ENCODE peak calls at places on chromosomes 1 and 21, in seven cellular contexts. One of them, this sample, is unnamed.

GRCh38 chr1:112961072-112961471 is 5.1 kb upstream of the SLC16A1 start:
- DNase-seq in IMR-90: no peak
- DNase-seq in mesendoderm: no peak
- DNase-seq in neuronal stem cell: no peak
- DNase-seq in H9: no peak
- DNase-seq in mesenchymal stem cell: no peak
- DNase-seq in H1: no peak
- DNase-seq in this sample: no peak

GRCh38 chr1:223667484-223668182 is 2.1 kb upstream of the CAPN8 start:
- DNase-seq in mesenchymal stem cell: peak
- DNase-seq in H1: no peak
- DNase-seq in H9: no peak
- DNase-seq in neuronal stem cell: no peak
- DNase-seq in mesendoderm: no peak
- DNase-seq in IMR-90: no peak
- DNase-seq in this sample: peak

GRCh38 chr1:210499956-210500355 is 171.3 kb downstream of the HHAT start:
- DNase-seq in H9: no peak
- DNase-seq in mesendoderm: no peak
- DNase-seq in H1: no peak
- DNase-seq in mesenchymal stem cell: no peak
- DNase-seq in neuronal stem cell: no peak
- DNase-seq in IMR-90: peak
- DNase-seq in this sample: no peak

GRCh38 chr1:36401602-36402517 is 4.2 kb upstream of the LSM10 start:
- DNase-seq in H9: no peak
- DNase-seq in IMR-90: no peak
- DNase-seq in H1: peak
- DNase-seq in neuronal stem cell: no peak
- DNase-seq in mesenchymal stem cell: no peak
- DNase-seq in mesendoderm: no peak
- DNase-seq in this sample: no peak

GRCh38 chr1:94801919-94802546 is 18.1 kb upstream of the SLC44A3 start:
- DNase-seq in mesendoderm: peak
- DNase-seq in H9: peak
- DNase-seq in H1: no peak
- DNase-seq in neuronal stem cell: peak
- DNase-seq in mesenchymal stem cell: peak
- DNase-seq in IMR-90: peak
- DNase-seq in this sample: peak

GRCh38 chr21:21612446-21612845 is 614.2 kb downstream of the NCAM2 start:
- DNase-seq in neuronal stem cell: peak
- DNase-seq in IMR-90: peak
- DNase-seq in H9: peak
- DNase-seq in mesenchymal stem cell: peak
- DNase-seq in H1: no peak
- DNase-seq in mesendoderm: peak
- DNase-seq in this sample: peak

GRCh38 chr1:42674214-42674613 is 8.0 kb upstream of the YBX1 start:
- DNase-seq in mesenchymal stem cell: no peak
- DNase-seq in IMR-90: no peak
- DNase-seq in H1: no peak
- DNase-seq in H9: no peak
- DNase-seq in neuronal stem cell: no peak
- DNase-seq in mesendoderm: no peak
- DNase-seq in this sample: no peak

GRCh38 chr1:218521414-218522169 is 176.5 kb downstream of the TGFB2 start:
- DNase-seq in H1: peak
- DNase-seq in H9: peak
- DNase-seq in mesenchymal stem cell: no peak
- DNase-seq in IMR-90: peak
- DNase-seq in neuronal stem cell: no peak
- DNase-seq in mesendoderm: peak
- DNase-seq in this sample: peak

GRCh38 chr21:26801524-26801923 is 43.7 kb downstream of the ADAMTS1 start:
- DNase-seq in neuronal stem cell: no peak
- DNase-seq in H1: no peak
- DNase-seq in IMR-90: peak
- DNase-seq in mesenchymal stem cell: peak
- DNase-seq in H9: no peak
- DNase-seq in mesendoderm: no peak
- DNase-seq in this sample: peak

GRCh38 chr1:207316141-207316540 is 5.3 kb upstream of the CD55 start:
- DNase-seq in mesendoderm: peak
- DNase-seq in IMR-90: no peak
- DNase-seq in H9: no peak
- DNase-seq in neuronal stem cell: no peak
- DNase-seq in mesenchymal stem cell: no peak
- DNase-seq in H1: no peak
- DNase-seq in this sample: peak

GRCh38 chr1:244863491-244864252 is 671 bp downstream of the HNRNPU start:
- DNase-seq in H1: no peak
- DNase-seq in mesenchymal stem cell: no peak
- DNase-seq in neuronal stem cell: no peak
- DNase-seq in H9: no peak
- DNase-seq in IMR-90: no peak
- DNase-seq in mesendoderm: peak
- DNase-seq in this sample: peak

GRCh38 chr1:155978325-155978972 is at the start of gene ARHGEF2:
- DNase-seq in neuronal stem cell: peak
- DNase-seq in H9: peak
- DNase-seq in IMR-90: peak
- DNase-seq in H1: peak
- DNase-seq in mesendoderm: peak
- DNase-seq in mesenchymal stem cell: peak
- DNase-seq in this sample: peak

GRCh38 chr1:116808476-116809180 is 54.4 kb downstream of the CD2 start:
- DNase-seq in IMR-90: no peak
- DNase-seq in mesenchymal stem cell: no peak
- DNase-seq in H9: no peak
- DNase-seq in H1: no peak
- DNase-seq in mesendoderm: no peak
- DNase-seq in neuronal stem cell: no peak
- DNase-seq in this sample: no peak

GRCh38 chr1:164950453-164951052 is 391.6 kb downstream of the PBX1 start:
- DNase-seq in neuronal stem cell: no peak
- DNase-seq in mesendoderm: no peak
- DNase-seq in mesenchymal stem cell: no peak
- DNase-seq in IMR-90: no peak
- DNase-seq in H9: no peak
- DNase-seq in H1: no peak
- DNase-seq in this sample: no peak

GRCh38 chr1:214515544-214516433 is 35.6 kb downstream of the PTPN14 start:
- DNase-seq in H1: no peak
- DNase-seq in IMR-90: no peak
- DNase-seq in neuronal stem cell: no peak
- DNase-seq in H9: no peak
- DNase-seq in mesendoderm: no peak
- DNase-seq in mesenchymal stem cell: no peak
- DNase-seq in this sample: no peak

GRCh38 chr1:160739098-160739511 is at the start of gene SLAMF7:
- DNase-seq in mesendoderm: no peak
- DNase-seq in IMR-90: no peak
- DNase-seq in mesenchymal stem cell: no peak
- DNase-seq in H9: no peak
- DNase-seq in H1: no peak
- DNase-seq in neuronal stem cell: no peak
- DNase-seq in this sample: no peak

GRCh38 chr1:155983191-155984023 is 5.1 kb upstream of the ARHGEF2 start:
- DNase-seq in neuronal stem cell: no peak
- DNase-seq in IMR-90: peak
- DNase-seq in H1: peak
- DNase-seq in H9: peak
- DNase-seq in mesenchymal stem cell: peak
- DNase-seq in mesendoderm: peak
- DNase-seq in this sample: no peak

GRCh38 chr1:192949783-192950182 is 109.4 kb downstream of the UCHL5 start:
- DNase-seq in H1: no peak
- DNase-seq in H9: no peak
- DNase-seq in mesenchymal stem cell: no peak
- DNase-seq in neuronal stem cell: no peak
- DNase-seq in mesendoderm: peak
- DNase-seq in IMR-90: no peak
- DNase-seq in this sample: no peak

GRCh38 chr1:22829001-22829989 is 118.7 kb downstream of the EPHB2 start:
- DNase-seq in H9: no peak
- DNase-seq in IMR-90: peak
- DNase-seq in neuronal stem cell: no peak
- DNase-seq in H1: no peak
- DNase-seq in mesendoderm: peak
- DNase-seq in mesenchymal stem cell: peak
- DNase-seq in this sample: peak

GRCh38 chr1:165856606-165857005 is 29.2 kb downstream of the UCK2 start:
- DNase-seq in H1: no peak
- DNase-seq in IMR-90: no peak
- DNase-seq in mesendoderm: no peak
- DNase-seq in mesenchymal stem cell: no peak
- DNase-seq in H9: no peak
- DNase-seq in neuronal stem cell: no peak
- DNase-seq in this sample: no peak

GRCh38 chr1:156379420-156380165 is 10.6 kb downstream of the RHBG start:
- DNase-seq in H9: no peak
- DNase-seq in mesenchymal stem cell: peak
- DNase-seq in mesendoderm: peak
- DNase-seq in H1: no peak
- DNase-seq in IMR-90: peak
- DNase-seq in neuronal stem cell: no peak
- DNase-seq in this sample: no peak

GRCh38 chr1:233603366-233603927 is 10.5 kb upstream of the KCNK1 start:
- DNase-seq in H1: no peak
- DNase-seq in IMR-90: no peak
- DNase-seq in mesenchymal stem cell: no peak
- DNase-seq in neuronal stem cell: no peak
- DNase-seq in H9: no peak
- DNase-seq in mesendoderm: no peak
- DNase-seq in this sample: no peak
- H4K8ac ChIP-seq in H1: no peak
- H4K8ac ChIP-seq in IMR-90: no peak
- H4K8ac ChIP-seq in mesenchymal stem cell: no peak
- H4K8ac ChIP-seq in neuronal stem cell: no peak
- H4K8ac ChIP-seq in H9: no peak
- H4K8ac ChIP-seq in mesendoderm: no peak
- H4K8ac ChIP-seq in this sample: no peak

GRCh38 chr1:110123224-110123623 is 11.0 kb downstream of the UBL4B start:
- DNase-seq in mesendoderm: no peak
- DNase-seq in IMR-90: peak
- DNase-seq in mesenchymal stem cell: no peak
- DNase-seq in neuronal stem cell: no peak
- DNase-seq in H1: no peak
- DNase-seq in H9: no peak
- DNase-seq in this sample: no peak

GRCh38 chr1:110119843-110120242 is 7.6 kb downstream of the UBL4B start:
- DNase-seq in mesenchymal stem cell: no peak
- DNase-seq in neuronal stem cell: no peak
- DNase-seq in H1: no peak
- DNase-seq in IMR-90: no peak
- DNase-seq in H9: no peak
- DNase-seq in mesendoderm: no peak
- DNase-seq in this sample: no peak

GRCh38 chr1:110118636-110119396 is 6.6 kb downstream of the UBL4B start:
- DNase-seq in neuronal stem cell: no peak
- DNase-seq in mesendoderm: no peak
- DNase-seq in mesenchymal stem cell: no peak
- DNase-seq in H1: no peak
- DNase-seq in H9: no peak
- DNase-seq in IMR-90: peak
- DNase-seq in this sample: no peak

GRCh38 chr1:110125810-110126209 is 13.6 kb downstream of the UBL4B start:
- DNase-seq in mesenchymal stem cell: no peak
- DNase-seq in H9: no peak
- DNase-seq in mesendoderm: no peak
- DNase-seq in H1: no peak
- DNase-seq in neuronal stem cell: no peak
- DNase-seq in IMR-90: no peak
- DNase-seq in this sample: no peak

GRCh38 chr1:110120960-110121561 is 8.8 kb downstream of the UBL4B start:
- DNase-seq in H1: no peak
- DNase-seq in mesenchymal stem cell: no peak
- DNase-seq in H9: no peak
- DNase-seq in IMR-90: no peak
- DNase-seq in mesendoderm: no peak
- DNase-seq in neuronal stem cell: no peak
- DNase-seq in this sample: no peak
- H2BK120ac ChIP-seq in H1: no peak
- H2BK120ac ChIP-seq in mesenchymal stem cell: no peak
- H2BK120ac ChIP-seq in H9: no peak
- H2BK120ac ChIP-seq in IMR-90: no peak
- H2BK120ac ChIP-seq in mesendoderm: no peak
- H2BK120ac ChIP-seq in neuronal stem cell: no peak
- H2BK120ac ChIP-seq in this sample: no peak

DNA sequence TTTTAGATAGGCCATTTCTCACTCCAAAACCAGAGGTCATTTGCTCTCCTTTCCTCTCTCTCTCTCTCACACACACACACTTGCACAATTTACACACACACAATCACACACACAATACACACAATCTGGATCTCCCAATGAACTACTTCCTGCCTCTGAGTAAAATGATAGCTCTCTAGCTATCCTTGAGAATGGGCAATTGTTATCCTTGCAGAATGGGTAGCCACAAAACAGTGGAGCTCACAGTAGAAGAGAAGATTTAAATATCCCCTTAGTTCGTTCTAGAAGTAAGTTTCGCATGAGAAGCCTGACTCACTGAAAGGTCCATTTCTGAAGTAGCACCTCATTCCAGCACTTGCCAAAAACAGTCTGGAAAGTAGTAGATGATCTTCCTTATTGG is 17.6 kb downstream of the PALMD start:
- DNase-seq in mesendoderm: no peak
- DNase-seq in mesenchymal stem cell: no peak
- DNase-seq in IMR-90: no peak
- DNase-seq in neuronal stem cell: no peak
- DNase-seq in H9: no peak
- DNase-seq in H1: no peak
- DNase-seq in this sample: no peak
- H3K27ac ChIP-seq in mesendoderm: no peak
- H3K27ac ChIP-seq in mesenchymal stem cell: no peak
- H3K27ac ChIP-seq in IMR-90: no peak
- H3K27ac ChIP-seq in neuronal stem cell: no peak
- H3K27ac ChIP-seq in H9: no peak
- H3K27ac ChIP-seq in H1: no peak
- H3K27ac ChIP-seq in this sample: no peak

GRCh38 chr21:41465176-41465781 is 39.2 kb downstream of the MX1 start:
- DNase-seq in IMR-90: no peak
- DNase-seq in mesendoderm: no peak
- DNase-seq in H1: no peak
- DNase-seq in H9: no peak
- DNase-seq in mesenchymal stem cell: no peak
- DNase-seq in neuronal stem cell: no peak
- DNase-seq in this sample: no peak

GRCh38 chr21:41466024-41466820 is 40.2 kb downstream of the MX1 start:
- DNase-seq in neuronal stem cell: no peak
- DNase-seq in H1: no peak
- DNase-seq in IMR-90: no peak
- DNase-seq in mesenchymal stem cell: no peak
- DNase-seq in H9: no peak
- DNase-seq in mesendoderm: no peak
- DNase-seq in this sample: no peak

GRCh38 chr21:41475714-41476405 is 32.1 kb downstream of the TMPRSS2 start:
- DNase-seq in H9: no peak
- DNase-seq in mesendoderm: no peak
- DNase-seq in H1: no peak
- DNase-seq in IMR-90: no peak
- DNase-seq in neuronal stem cell: no peak
- DNase-seq in mesenchymal stem cell: no peak
- DNase-seq in this sample: no peak

GRCh38 chr21:41472769-41473548 is 35.0 kb downstream of the TMPRSS2 start:
- DNase-seq in H9: no peak
- DNase-seq in mesenchymal stem cell: no peak
- DNase-seq in neuronal stem cell: no peak
- DNase-seq in mesendoderm: no peak
- DNase-seq in IMR-90: no peak
- DNase-seq in H1: no peak
- DNase-seq in this sample: no peak

GRCh38 chr21:41470054-41470453 is 37.9 kb downstream of the TMPRSS2 start:
- DNase-seq in IMR-90: no peak
- DNase-seq in mesenchymal stem cell: no peak
- DNase-seq in H9: no peak
- DNase-seq in H1: no peak
- DNase-seq in neuronal stem cell: no peak
- DNase-seq in mesendoderm: no peak
- DNase-seq in this sample: no peak
- H4K8ac ChIP-seq in IMR-90: no peak
- H4K8ac ChIP-seq in mesenchymal stem cell: no peak
- H4K8ac ChIP-seq in H9: no peak
- H4K8ac ChIP-seq in H1: no peak
- H4K8ac ChIP-seq in neuronal stem cell: no peak
- H4K8ac ChIP-seq in mesendoderm: no peak
- H4K8ac ChIP-seq in this sample: no peak

This sample was measured in trophoblast cell.